ENCODE peak calls at places on chromosomes 4 and X, in eight cellular contexts. I is PC-3, Q is pancreas, D is fibroblast of mammary gland, P is GM23338, T is nephron progenitor cell, N is MCF 10A, C is astrocyte. G is an unnamed sample.

GRCh38 chr4:113447695-113448265 is 313.8 kb downstream of the CAMK2D start:
- DNase-seq in I (no peak), Q (no peak), D (no peak), P (no peak), T (no peak), N (no peak), C (no peak), G (no peak)

GRCh38 chr4:41178372-41179085 is 35.8 kb downstream of the APBB2 start:
- DNase-seq in I (peak; percentile 80), Q (no peak), D (peak; percentile 99), P (no peak), T (no peak), N (peak; percentile 84), C (peak; percentile 95), G (no peak)

GRCh38 chr4:51895816-51896408 is 53.0 kb downstream of the DCUN1D4 start:
- DNase-seq in I (peak; percentile 80), Q (no peak), D (peak; percentile 70), P (peak; percentile 85), T (peak; percentile 61), N (peak; percentile 68), C (peak; percentile 43), G (peak; percentile 68)

GRCh38 chrX:40146471-40147398 is 49.0 kb upstream of the BCOR start:
- DNase-seq in I (peak; percentile 24), Q (peak; percentile 72), D (no peak), P (peak; percentile 62), T (peak; percentile 81), N (peak; percentile 21), C (peak; percentile 56), G (peak; percentile 70)

GRCh38 chrX:63506320-63506719 is 155.2 kb upstream of the SPIN4 start:
- DNase-seq in I (peak; percentile 63), Q (no peak), D (peak; percentile 59), P (peak; percentile 61), T (no peak), N (peak; percentile 44), C (peak; percentile 18), G (no peak)

GRCh38 chrX:50988649-50989048 is 78.1 kb downstream of the BMP15 start:
- DNase-seq in I (peak; percentile 34), Q (no peak), D (peak; percentile 47), P (peak; percentile 49), T (peak; percentile 33), N (peak; percentile 62), C (peak; percentile 12), G (peak; percentile 20)

GRCh38 chr4:13481569-13481968 is 2.6 kb downstream of the RAB28 start:
- DNase-seq in I (peak; percentile 30), Q (no peak), D (peak; percentile 63), P (no peak), T (no peak), N (peak; percentile 63), C (peak; percentile 54), G (no peak)

GRCh38 chr4:52173470-52174055 is 122.5 kb downstream of the SPATA18 start:
- DNase-seq in I (no peak), Q (no peak), D (peak; percentile 77), P (no peak), T (no peak), N (peak; percentile 22), C (no peak), G (no peak)

GRCh38 chrX:20270557-20270880 is 3.8 kb upstream of the RPS6KA3 start:
- DNase-seq in I (peak; percentile 78), Q (no peak), D (peak; percentile 46), P (no peak), T (no peak), N (peak; percentile 37), C (peak; percentile 7), G (no peak)

GRCh38 chr4:154560824-154561231 is 2.0 kb upstream of the FGB start:
- DNase-seq in I (peak; percentile 75), Q (no peak), D (peak; percentile 71), P (no peak), T (no peak), N (peak; percentile 67), C (peak; percentile 97), G (no peak)
- TF ChIP-seq CTCF in I (no peak), Q (no peak), D (no peak), P (no peak), T (no peak), N (no peak), C (no peak), G (no peak)

GRCh38 chrX:154378799-154379568 is at the start of gene EMD:
- DNase-seq in I (peak; percentile 98), Q (peak; percentile 93), D (peak; percentile 95), P (peak; percentile 96), T (peak; percentile 96), N (peak; percentile 94), C (peak; percentile 90), G (peak; percentile 94)
- TF ChIP-seq CTCF in I (no peak), Q (no peak), D (no peak), P (no peak), T (no peak), N (no peak), C (no peak), G (no peak)

GRCh38 chrX:53047228-53047627 is 1.4 kb upstream of the GPR173 start:
- DNase-seq in I (peak; percentile 34), Q (no peak), D (peak; percentile 9), P (peak; percentile 28), T (no peak), N (peak; percentile 2), C (no peak), G (no peak)
- TF ChIP-seq CTCF in I (peak; percentile 45), Q (no peak), D (peak; percentile 36), P (peak; percentile 53), T (peak; percentile 16), N (peak; percentile 11), C (peak; percentile 26), G (peak; percentile 6)

GRCh38 chrX:131752493-131753198 is 208.8 kb downstream of the OR13H1 start:
- DNase-seq in I (peak; percentile 60), Q (peak; percentile 66), D (peak; percentile 89), P (no peak), T (no peak), N (peak; percentile 93), C (peak; percentile 58), G (no peak)
- TF ChIP-seq CTCF in I (no peak), Q (no peak), D (peak; percentile 34), P (no peak), T (no peak), N (no peak), C (no peak), G (peak; percentile 53)

DNA sequence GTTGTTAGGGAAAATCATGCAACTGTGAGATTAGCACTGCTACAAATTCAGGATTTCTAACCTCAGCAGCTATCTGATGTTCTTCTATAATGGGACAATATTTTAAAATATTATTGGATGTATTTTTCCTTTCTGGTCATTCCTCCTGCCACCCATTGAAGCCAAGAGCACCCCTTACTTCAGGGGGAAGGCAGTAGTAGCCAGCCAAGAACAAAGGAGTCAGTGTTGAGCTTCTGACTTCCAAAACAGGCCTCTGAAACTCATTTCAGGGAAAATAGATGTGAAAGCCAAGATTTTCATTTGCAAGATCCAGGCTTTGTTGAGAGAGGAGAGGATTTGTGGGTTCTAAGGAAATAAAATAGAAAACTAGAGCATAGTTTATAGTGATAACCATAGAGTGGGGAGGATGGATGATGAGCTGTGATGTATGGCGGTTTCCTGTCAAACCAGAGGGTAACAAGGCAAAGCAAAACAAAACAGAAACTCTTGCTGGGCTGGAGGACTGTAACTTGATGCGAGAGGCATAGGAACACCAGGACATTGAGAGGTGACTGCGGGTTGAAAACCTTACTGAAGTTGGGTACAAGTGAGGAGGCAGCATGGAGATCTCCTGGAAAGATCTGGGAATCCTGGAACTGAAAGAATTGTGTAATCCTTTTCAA is 173.7 kb upstream of the LEF1 start:
- DNase-seq in I (no peak), Q (no peak), D (no peak), P (no peak), T (no peak), N (no peak), C (no peak), G (no peak)
- TF ChIP-seq CTCF in I (no peak), Q (no peak), D (no peak), P (no peak), T (no peak), N (no peak), C (no peak), G (no peak)

GRCh38 chr4:147837435-147837834 is 105.5 kb downstream of the ARHGAP10 start:
- DNase-seq in I (peak; percentile 40), Q (no peak), D (no peak), P (peak; percentile 36), T (no peak), N (peak; percentile 51), C (no peak), G (no peak)
- TF ChIP-seq CTCF in I (peak; percentile 14), Q (no peak), D (peak; percentile 12), P (no peak), T (no peak), N (peak; percentile 9), C (no peak), G (no peak)

GRCh38 chr4:150216725-150217124 is 138.5 kb downstream of the DCLK2 start:
- DNase-seq in I (no peak), Q (no peak), D (no peak), P (no peak), T (no peak), N (no peak), C (no peak), G (no peak)

GRCh38 chr4:150217804-150218203 is 139.6 kb downstream of the DCLK2 start:
- DNase-seq in I (no peak), Q (peak; percentile 64), D (no peak), P (no peak), T (no peak), N (no peak), C (no peak), G (no peak)

GRCh38 chr4:150218447-150218846 is 140.2 kb downstream of the DCLK2 start:
- DNase-seq in I (no peak), Q (no peak), D (no peak), P (no peak), T (no peak), N (no peak), C (no peak), G (no peak)

GRCh38 chr4:150215601-150216000 is 137.4 kb downstream of the DCLK2 start:
- DNase-seq in I (peak; percentile 89), Q (no peak), D (no peak), P (no peak), T (no peak), N (no peak), C (no peak), G (no peak)

DNA sequence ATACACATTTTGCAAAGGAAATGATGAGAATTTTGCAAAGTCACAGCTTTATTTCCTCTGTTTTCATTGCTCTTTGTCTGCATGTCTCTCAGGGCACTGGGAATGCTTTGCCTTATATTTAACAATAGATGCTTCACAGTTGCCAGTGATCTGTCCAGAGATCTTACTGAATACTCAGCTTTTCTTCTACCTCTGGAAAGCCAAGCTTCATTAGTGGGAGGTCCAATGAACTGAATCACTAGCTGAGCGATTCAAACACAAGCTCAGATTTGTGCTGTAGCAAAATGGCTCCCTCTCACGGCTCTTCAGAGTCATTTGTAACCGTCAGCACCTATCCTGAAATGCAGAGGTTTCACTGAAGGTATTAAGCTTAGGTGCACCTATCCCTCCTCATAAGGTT is 138.9 kb downstream of the DCLK2 start:
- DNase-seq in I (peak; percentile 61), Q (no peak), D (peak; percentile 85), P (peak; percentile 65), T (no peak), N (peak; percentile 61), C (peak; percentile 84), G (no peak)
- TF ChIP-seq CTCF in I (peak; percentile 60), Q (no peak), D (peak; percentile 52), P (peak; percentile 29), T (no peak), N (peak; percentile 49), C (peak; percentile 47), G (no peak)

DNA sequence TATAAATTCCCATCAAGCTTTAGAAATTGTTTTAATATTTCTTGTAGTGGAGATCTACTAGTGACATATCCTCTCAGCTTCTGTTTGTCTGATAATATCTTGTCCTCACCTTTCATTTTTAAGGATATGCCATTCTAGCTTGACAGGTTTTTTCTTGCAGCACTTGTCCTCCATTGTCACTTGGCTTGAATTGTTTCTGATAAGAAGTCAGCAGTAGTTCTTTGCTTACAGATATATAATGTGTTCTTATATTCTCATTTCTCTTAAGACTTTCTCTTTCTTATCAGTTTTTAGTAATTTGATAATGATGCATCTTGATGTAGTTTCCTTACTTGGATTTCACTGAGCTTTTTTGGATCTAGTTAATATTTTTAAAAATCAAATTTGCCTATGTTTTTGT is 120.6 kb upstream of the NUDT6 start:
- DNase-seq in I (no peak), Q (no peak), D (no peak), P (no peak), T (no peak), N (no peak), C (no peak), G (no peak)
- TF ChIP-seq CTCF in I (no peak), Q (no peak), D (no peak), P (no peak), T (no peak), N (no peak), C (no peak), G (no peak)